ENCODE peak calls at places on chromosomes 11 and 22, in five cellular contexts. D is GM12878, X is upper lobe of left lung, U is sigmoid colon, S is HCT116. C is an unnamed sample.

GRCh38 chr11:134537941-134538340 is 125.9 kb upstream of the B3GAT1 start:
- DNase-seq in D (no peak), X (no peak), U (no peak), S (no peak), C (no peak)

GRCh38 chr22:38110863-38111852 is 674 bp upstream of the BAIAP2L2 start:
- DNase-seq in D (no peak), X (peak), U (no peak), S (no peak), C (peak)

GRCh38 chr11:35040221-35040942 is 98.6 kb upstream of the CD44 start:
- DNase-seq in D (peak), X (no peak), U (no peak), S (no peak), C (no peak)

GRCh38 chr11:72745925-72746550 is 6.2 kb downstream of the ARAP1 start:
- DNase-seq in D (no peak), X (no peak), U (no peak), S (no peak), C (no peak)

GRCh38 chr11:48106166-48106565 is 110.4 kb upstream of the OR4B1 start:
- DNase-seq in D (no peak), X (no peak), U (no peak), S (no peak), C (no peak)

GRCh38 chr11:72753341-72754148 is 1.3 kb upstream of the ARAP1 start:
- DNase-seq in D (no peak), X (no peak), U (no peak), S (no peak), C (no peak)

GRCh38 chr22:50696251-50696798 is 23.7 kb downstream of the SHANK3 start:
- DNase-seq in D (no peak), X (no peak), U (peak), S (no peak), C (no peak)

GRCh38 chr11:9280655-9281301 is 15.6 kb upstream of the DENND5A start:
- DNase-seq in D (peak), X (no peak), U (no peak), S (no peak), C (peak)

GRCh38 chr11:9799901-9800300 is 136.0 kb downstream of the SWAP70 start:
- DNase-seq in D (no peak), X (no peak), U (no peak), S (no peak), C (no peak)

GRCh38 chr11:34308821-34309585 is 48.8 kb downstream of the ABTB2 start:
- DNase-seq in D (no peak), X (no peak), U (no peak), S (no peak), C (no peak)

GRCh38 chr11:70080763-70081162 is 2.6 kb downstream of the ANO1 start:
- DNase-seq in D (no peak), X (no peak), U (no peak), S (peak), C (peak)

GRCh38 chr11:95680169-95680929 is 109.2 kb downstream of the FAM76B start:
- DNase-seq in D (no peak), X (no peak), U (no peak), S (no peak), C (no peak)

GRCh38 chr22:42766860-42767259 is 46.2 kb upstream of the A4GALT start:
- DNase-seq in D (no peak), X (no peak), U (no peak), S (no peak), C (no peak)

GRCh38 chr22:38850941-38851849 is 7.4 kb upstream of the NPTXR start:
- DNase-seq in D (no peak), X (peak), U (no peak), S (peak), C (no peak)

GRCh38 chr22:48545976-48546375 is 1281.7 kb downstream of the BRD1 start:
- DNase-seq in D (no peak), X (peak), U (no peak), S (no peak), C (no peak)

GRCh38 chr11:20483931-20484330 is 96.4 kb downstream of the PRMT3 start:
- DNase-seq in D (no peak), X (no peak), U (no peak), S (no peak), C (no peak)

GRCh38 chr11:94897330-94897768 is 76.0 kb downstream of the CWC15 start:
- DNase-seq in D (no peak), X (no peak), U (peak), S (peak), C (peak)

GRCh38 chr11:10607462-10607861 is 39.0 kb upstream of the LYVE1 start:
- DNase-seq in D (no peak), X (no peak), U (no peak), S (no peak), C (no peak)

GRCh38 chr11:10108901-10109665 is 184.9 kb downstream of the SBF2 start:
- DNase-seq in D (no peak), X (no peak), U (no peak), S (no peak), C (no peak)

GRCh38 chr22:30564766-30565118 is 9.7 kb downstream of the GAL3ST1 start:
- DNase-seq in D (no peak), X (no peak), U (no peak), S (no peak), C (no peak)

GRCh38 chr11:57751676-57752253 is at the start of gene BTBD18:
- DNase-seq in D (no peak), X (no peak), U (no peak), S (no peak), C (peak)

GRCh38 chr22:33470456-33470855 is 412.3 kb upstream of the SYN3 start:
- DNase-seq in D (peak), X (no peak), U (no peak), S (no peak), C (no peak)
- TF ChIP-seq POLR2A in D (peak), X (no peak), U (no peak), S (no peak), C (no peak)

DNA sequence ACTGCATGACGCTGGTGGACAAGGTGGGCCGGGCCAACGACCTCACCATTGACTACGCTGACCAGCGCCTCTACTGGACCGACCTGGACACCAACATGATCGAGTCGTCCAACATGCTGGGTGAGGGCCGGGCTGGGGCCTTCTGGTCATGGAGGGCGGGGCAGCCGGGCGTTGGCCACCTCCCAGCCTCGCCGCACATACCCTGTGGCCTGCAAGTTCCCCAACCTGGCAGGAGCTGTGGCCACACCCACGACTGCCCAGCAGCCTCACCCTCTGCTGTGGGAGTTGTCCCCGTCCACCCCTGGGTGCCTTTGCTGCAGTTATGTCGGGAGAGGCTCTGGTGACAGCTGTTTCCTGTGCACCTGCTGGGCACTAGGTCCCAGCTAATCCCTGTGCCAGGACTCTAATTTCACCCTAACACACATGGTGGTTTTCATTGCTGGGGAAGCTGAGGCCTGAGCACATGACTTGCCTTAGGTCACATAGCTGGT is 49.0 kb upstream of the PPP6R3 start:
- DNase-seq in D (no peak), X (peak), U (no peak), S (no peak), C (peak)
- TF ChIP-seq CTCF in D (no peak), X (no peak), U (no peak), S (no peak), C (peak)

DNA sequence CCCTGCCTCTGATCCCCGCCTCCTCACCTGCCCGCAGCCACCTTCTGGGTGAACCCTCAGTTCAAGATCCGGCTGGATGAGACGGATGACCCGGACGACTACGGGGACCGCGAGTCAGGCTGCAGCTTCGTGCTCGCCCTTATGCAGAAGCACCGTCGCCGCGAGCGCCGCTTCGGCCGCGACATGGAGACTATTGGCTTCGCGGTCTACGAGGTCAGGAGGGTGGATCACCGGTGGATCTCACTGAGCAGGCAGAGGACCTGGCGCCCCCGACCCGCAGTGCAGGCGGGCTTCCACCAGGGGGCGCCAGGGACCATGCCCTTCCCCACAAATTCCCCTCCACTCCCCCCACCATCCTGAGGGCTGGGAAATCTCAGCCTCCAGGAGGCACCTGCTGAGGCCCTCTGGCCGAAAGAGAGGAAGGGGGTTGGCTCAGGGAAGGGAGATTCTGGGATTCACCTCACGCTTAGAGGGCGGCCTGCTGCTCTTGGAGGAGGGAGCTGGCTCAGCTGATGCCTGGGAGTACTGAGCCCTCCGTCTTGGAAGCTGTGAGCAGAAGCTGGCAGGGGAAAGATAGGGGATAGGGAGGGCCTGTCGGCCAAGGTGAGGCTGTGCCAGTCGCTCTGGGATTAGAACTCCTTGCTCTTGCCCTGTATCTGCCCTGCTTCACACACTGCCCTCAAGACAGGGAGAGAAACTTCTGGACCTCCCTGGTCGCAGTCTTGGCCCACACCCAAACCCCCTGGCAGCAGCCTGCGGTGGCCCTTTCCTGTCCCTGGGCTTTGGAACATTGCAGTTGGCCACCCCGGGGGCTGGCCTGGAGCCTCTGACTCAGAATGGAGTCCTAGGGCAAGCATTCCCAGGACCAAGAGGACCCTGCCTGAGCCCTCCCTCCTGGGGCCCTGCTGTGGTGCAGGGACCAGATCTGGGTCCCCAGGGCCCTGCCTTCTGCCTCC is 23.2 kb downstream of the CAPN1 start:
- DNase-seq in D (no peak), X (peak), U (peak), S (no peak), C (peak)
- TF ChIP-seq POLR2AphosphoS5 in D (no peak), X (no peak), U (no peak), S (no peak), C (no peak)

GRCh38 chr11:92662580-92662979 is 306.9 kb upstream of the MTNR1B start:
- DNase-seq in D (no peak), X (no peak), U (no peak), S (no peak), C (no peak)
- TF ChIP-seq POLR2A in D (no peak), X (no peak), U (no peak), S (no peak), C (no peak)

GRCh38 chr22:23856721-23857605 is 712 bp upstream of the SLC2A11 start:
- DNase-seq in D (no peak), X (peak), U (peak), S (no peak), C (no peak)
- TF ChIP-seq CTCF in D (no peak), X (no peak), U (peak), S (no peak), C (peak)

GRCh38 chr11:61607426-61607825 is 26.6 kb upstream of the SYT7 start:
- DNase-seq in D (no peak), X (no peak), U (no peak), S (no peak), C (no peak)

GRCh38 chr11:61601512-61601911 is 20.6 kb upstream of the SYT7 start:
- DNase-seq in D (no peak), X (no peak), U (no peak), S (no peak), C (no peak)

GRCh38 chr11:61599968-61600710 is 19.3 kb upstream of the SYT7 start:
- DNase-seq in D (no peak), X (no peak), U (no peak), S (no peak), C (no peak)

GRCh38 chr11:61602775-61603569 is 22.1 kb upstream of the SYT7 start:
- DNase-seq in D (no peak), X (peak), U (peak), S (peak), C (peak)

GRCh38 chr11:61603667-61604066 is 22.8 kb upstream of the SYT7 start:
- DNase-seq in D (no peak), X (no peak), U (no peak), S (no peak), C (no peak)
- TF ChIP-seq POLR2AphosphoS5 in D (no peak), X (no peak), U (no peak), S (no peak), C (no peak)

DNA sequence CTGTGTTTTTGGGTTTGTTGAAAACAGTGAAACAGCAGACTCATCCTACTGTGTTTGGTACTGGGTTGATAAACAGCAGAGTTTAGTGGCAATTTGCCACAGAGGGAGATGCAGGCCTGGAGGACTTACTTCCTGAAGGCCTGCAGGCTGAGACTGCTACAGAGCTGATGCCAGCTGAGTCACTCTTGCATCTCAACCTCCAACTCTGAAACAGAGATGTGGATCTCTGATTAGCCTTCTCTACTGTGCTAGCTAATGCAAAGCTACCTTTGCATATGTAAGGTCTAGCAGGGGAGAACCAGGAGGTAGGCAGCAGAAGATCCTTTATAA is 14.3 kb downstream of the ATP5MG start:
- DNase-seq in D (no peak), X (no peak), U (peak), S (peak), C (peak)
- TF ChIP-seq POLR2A in D (no peak), X (no peak), U (no peak), S (no peak), C (no peak)